ENCODE peak calls at places on chromosomes 16 and 17, in four cellular contexts. One of them, this sample, is unnamed. For H3K27me3, the result is how much of the 10 kb centered on the place peaks cover.

GRCh38 chr17:73319766-73320165 is 8.0 kb upstream of the CDC42EP4 start:
- DNase-seq in transverse colon: no peak
- DNase-seq in endodermal cell: peak
- DNase-seq in ascending aorta: no peak
- DNase-seq in this sample: no peak

GRCh38 chr17:6947745-6948144 is 48.1 kb upstream of the ALOX12 start:
- DNase-seq in transverse colon: no peak
- DNase-seq in endodermal cell: no peak
- DNase-seq in ascending aorta: no peak
- DNase-seq in this sample: no peak

GRCh38 chr17:78092794-78093324 is 35.7 kb downstream of the TMC6 start:
- DNase-seq in transverse colon: no peak
- DNase-seq in ascending aorta: peak
- DNase-seq in endodermal cell: no peak
- DNase-seq in this sample: no peak

GRCh38 chr17:50908860-50909764 is 43.0 kb upstream of the TOB1 start:
- DNase-seq in transverse colon: no peak
- DNase-seq in ascending aorta: no peak
- DNase-seq in endodermal cell: peak
- DNase-seq in this sample: no peak

GRCh38 chr17:50943575-50943933 is 77.4 kb upstream of the TOB1 start:
- DNase-seq in endodermal cell: peak
- DNase-seq in ascending aorta: no peak
- DNase-seq in transverse colon: peak
- DNase-seq in this sample: peak

GRCh38 chr17:77366558-77367245 is 225.9 kb downstream of the SEC14L1 start:
- DNase-seq in transverse colon: peak
- DNase-seq in endodermal cell: peak
- DNase-seq in ascending aorta: no peak
- DNase-seq in this sample: peak

GRCh38 chr17:21034350-21035235 is 8.2 kb downstream of the USP22 start:
- DNase-seq in endodermal cell: no peak
- DNase-seq in ascending aorta: no peak
- DNase-seq in transverse colon: no peak
- DNase-seq in this sample: peak

GRCh38 chr17:17506181-17506741 is 10.1 kb upstream of the RASD1 start:
- DNase-seq in transverse colon: peak
- DNase-seq in endodermal cell: no peak
- DNase-seq in ascending aorta: no peak
- DNase-seq in this sample: no peak

GRCh38 chr16:65888201-65888600 is 478.3 kb upstream of the CDH5 start:
- DNase-seq in endodermal cell: no peak
- DNase-seq in transverse colon: no peak
- DNase-seq in ascending aorta: no peak
- DNase-seq in this sample: no peak

GRCh38 chr17:42485680-42486079 is 27.0 kb downstream of the ATP6V0A1 start:
- DNase-seq in endodermal cell: no peak
- DNase-seq in ascending aorta: no peak
- DNase-seq in transverse colon: no peak
- DNase-seq in this sample: no peak

GRCh38 chr16:285146-286055 is 2.4 kb downstream of the PDIA2 start:
- DNase-seq in endodermal cell: peak
- DNase-seq in transverse colon: no peak
- DNase-seq in ascending aorta: no peak
- DNase-seq in this sample: no peak

GRCh38 chr16:27853101-27853500 is 210.4 kb downstream of the GSG1L start:
- DNase-seq in ascending aorta: no peak
- DNase-seq in transverse colon: no peak
- DNase-seq in endodermal cell: no peak
- DNase-seq in this sample: no peak

GRCh38 chr16:31201511-31202401 is 804 bp downstream of the PYCARD start:
- DNase-seq in endodermal cell: peak
- DNase-seq in ascending aorta: no peak
- DNase-seq in transverse colon: peak
- DNase-seq in this sample: peak

GRCh38 chr17:71237903-71238538 is 882.8 kb upstream of the SOX9 start:
- DNase-seq in endodermal cell: no peak
- DNase-seq in ascending aorta: no peak
- DNase-seq in transverse colon: no peak
- DNase-seq in this sample: no peak

GRCh38 chr17:2708585-2709172 is 2.9 kb downstream of the CLUH start:
- DNase-seq in ascending aorta: no peak
- DNase-seq in transverse colon: no peak
- DNase-seq in endodermal cell: no peak
- DNase-seq in this sample: no peak

GRCh38 chr17:33778505-33779398 is 476.3 kb upstream of the CCL2 start:
- DNase-seq in transverse colon: peak
- DNase-seq in ascending aorta: no peak
- DNase-seq in endodermal cell: peak
- DNase-seq in this sample: no peak

GRCh38 chr16:68284847-68285246 is 20.5 kb downstream of the SLC7A6 start:
- DNase-seq in transverse colon: peak
- DNase-seq in endodermal cell: no peak
- DNase-seq in ascending aorta: no peak
- DNase-seq in this sample: no peak

GRCh38 chr16:50229149-50229726 is 37.1 kb upstream of the ADCY7 start:
- DNase-seq in ascending aorta: no peak
- DNase-seq in endodermal cell: no peak
- DNase-seq in transverse colon: no peak
- DNase-seq in this sample: no peak

GRCh38 chr17:81867123-81867951 is 3.8 kb downstream of the ARHGDIA start:
- DNase-seq in endodermal cell: peak
- DNase-seq in transverse colon: peak
- DNase-seq in ascending aorta: no peak
- DNase-seq in this sample: peak

GRCh38 chr17:77423589-77424451 is 283.1 kb downstream of the SEC14L1 start:
- DNase-seq in endodermal cell: no peak
- DNase-seq in transverse colon: peak
- DNase-seq in ascending aorta: peak
- DNase-seq in this sample: peak

GRCh38 chr16:73000907-73001521 is 46.9 kb downstream of the ZFHX3 start:
- DNase-seq in transverse colon: no peak
- DNase-seq in endodermal cell: no peak
- DNase-seq in ascending aorta: peak
- DNase-seq in this sample: no peak

GRCh38 chr16:81198635-81199034 is 39.9 kb upstream of the BCO1 start:
- DNase-seq in ascending aorta: no peak
- DNase-seq in transverse colon: no peak
- DNase-seq in endodermal cell: no peak
- DNase-seq in this sample: no peak

GRCh38 chr16:50549561-50549915 is 1.3 kb downstream of the NKD1 start:
- DNase-seq in transverse colon: no peak
- DNase-seq in endodermal cell: no peak
- DNase-seq in ascending aorta: no peak
- DNase-seq in this sample: no peak

GRCh38 chr16:28609631-28610594 is at the start of gene SULT1A1:
- DNase-seq in endodermal cell: peak
- DNase-seq in ascending aorta: peak
- DNase-seq in transverse colon: peak
- DNase-seq in this sample: peak

GRCh38 chr17:9811086-9811485 is 10.8 kb downstream of the GSG1L2 start:
- DNase-seq in transverse colon: no peak
- DNase-seq in ascending aorta: no peak
- DNase-seq in endodermal cell: no peak
- DNase-seq in this sample: no peak

GRCh38 chr17:43767053-43767712 is 8.6 kb upstream of the SOST start:
- DNase-seq in ascending aorta: no peak
- DNase-seq in endodermal cell: no peak
- DNase-seq in transverse colon: no peak
- DNase-seq in this sample: no peak

GRCh38 chr17:39027440-39028035 is 60.3 kb upstream of the FBXO47 start:
- DNase-seq in endodermal cell: no peak
- DNase-seq in transverse colon: peak
- DNase-seq in ascending aorta: no peak
- DNase-seq in this sample: peak

GRCh38 chr17:68600881-68601564 is at the start of gene FAM20A:
- DNase-seq in transverse colon: peak
- DNase-seq in ascending aorta: peak
- DNase-seq in endodermal cell: peak
- DNase-seq in this sample: no peak

GRCh38 chr16:58392215-58393137 is at the start of gene GINS3:
- DNase-seq in endodermal cell: peak
- DNase-seq in transverse colon: peak
- DNase-seq in ascending aorta: peak
- DNase-seq in this sample: peak

GRCh38 chr17:65660078-65660477 is 98.6 kb upstream of the AXIN2 start:
- DNase-seq in endodermal cell: no peak
- DNase-seq in transverse colon: no peak
- DNase-seq in ascending aorta: no peak
- DNase-seq in this sample: no peak

GRCh38 chr16:35689764-35690163 is 2230.4 kb downstream of the TP53TG3F start:
- DNase-seq in ascending aorta: peak
- DNase-seq in endodermal cell: no peak
- DNase-seq in transverse colon: no peak
- DNase-seq in this sample: no peak

GRCh38 chr17:31842416-31843381 is 16.3 kb downstream of the COPRS start:
- DNase-seq in transverse colon: peak
- DNase-seq in ascending aorta: peak
- DNase-seq in endodermal cell: peak
- DNase-seq in this sample: peak

GRCh38 chr17:56305017-56305416 is 151.7 kb downstream of the ANKFN1 start:
- DNase-seq in transverse colon: no peak
- DNase-seq in endodermal cell: no peak
- DNase-seq in ascending aorta: no peak
- DNase-seq in this sample: no peak

GRCh38 chr17:35170968-35171771 is 23.0 kb downstream of the SLC35G3 start:
- DNase-seq in transverse colon: no peak
- DNase-seq in ascending aorta: peak
- DNase-seq in endodermal cell: no peak
- DNase-seq in this sample: no peak

GRCh38 chr16:9135797-9136196 is 44.4 kb downstream of the HAPSTR1 start:
- DNase-seq in ascending aorta: peak
- DNase-seq in endodermal cell: peak
- DNase-seq in transverse colon: no peak
- DNase-seq in this sample: no peak

DNA sequence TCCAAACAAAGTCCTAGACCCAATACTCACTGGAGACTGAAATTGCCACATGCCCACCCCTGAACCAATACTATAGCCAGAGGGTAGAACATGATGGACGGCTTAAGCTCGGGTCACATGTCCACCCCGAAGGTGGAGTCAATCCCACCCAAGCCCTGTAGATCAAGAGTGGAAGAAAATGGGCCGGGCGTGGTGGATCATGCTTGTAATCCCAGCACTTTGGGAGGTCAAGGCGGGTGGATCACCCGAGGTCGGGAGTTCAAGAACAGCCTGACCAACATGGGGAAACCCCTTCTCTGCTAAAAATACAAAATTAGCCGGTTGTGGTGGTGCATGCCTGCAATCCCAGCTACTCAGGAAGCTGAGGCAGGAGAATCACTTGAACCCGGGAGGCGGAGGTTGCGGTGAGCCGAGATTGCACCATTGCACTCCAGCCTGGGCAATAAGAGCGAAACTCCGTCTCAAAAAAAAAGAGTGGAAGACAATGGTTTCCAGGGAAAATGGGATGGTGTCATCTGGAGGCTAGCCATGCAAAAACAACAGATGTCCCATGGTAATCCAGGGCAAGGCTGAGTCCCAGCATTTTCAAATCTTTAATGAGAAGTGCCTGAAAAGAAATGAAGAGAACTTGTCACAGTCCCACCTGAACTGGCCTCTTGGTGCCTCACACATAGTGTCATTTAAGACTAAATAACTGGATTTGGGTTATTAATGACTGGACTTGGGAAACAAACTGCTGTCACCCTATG is 30.1 kb downstream of the CD300LF start:
- DNase-seq in ascending aorta: no peak
- DNase-seq in endodermal cell: no peak
- DNase-seq in transverse colon: no peak
- DNase-seq in this sample: no peak
- H3K27me3 ChIP-seq in ascending aorta: under half
- H3K27me3 ChIP-seq in endodermal cell: under half
- H3K27me3 ChIP-seq in transverse colon: under half
- H3K27me3 ChIP-seq in this sample: under half

DNA sequence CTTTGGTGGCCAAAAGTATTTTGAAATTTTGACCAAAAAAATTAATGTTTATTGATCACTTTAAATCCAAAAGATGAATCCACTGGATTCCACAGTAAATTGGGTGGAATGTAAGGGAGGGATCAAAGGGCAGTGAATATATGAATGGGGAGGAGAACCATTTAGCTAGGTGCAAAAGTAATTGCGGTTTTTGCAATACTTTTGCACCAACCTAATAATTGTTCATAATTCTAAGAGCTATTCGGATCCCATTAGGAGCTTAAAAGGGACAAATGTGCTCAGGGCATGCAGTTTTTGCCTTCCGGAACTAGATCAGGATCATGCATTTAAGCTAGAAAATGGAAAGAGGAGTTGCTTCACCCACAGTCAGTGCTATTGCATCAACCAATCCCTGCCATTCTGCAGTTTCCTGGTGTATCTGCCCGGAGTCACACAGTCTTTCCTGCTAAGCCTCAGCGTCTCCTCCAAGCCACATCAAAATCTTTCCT is at the start of gene LPO:
- DNase-seq in endodermal cell: peak
- DNase-seq in ascending aorta: no peak
- DNase-seq in transverse colon: no peak
- DNase-seq in this sample: no peak
- H3K27me3 ChIP-seq in endodermal cell: half or more
- H3K27me3 ChIP-seq in ascending aorta: under half
- H3K27me3 ChIP-seq in transverse colon: half or more
- H3K27me3 ChIP-seq in this sample: under half

GRCh38 chr17:79135011-79135410 is 60.4 kb downstream of the ENGASE start:
- DNase-seq in ascending aorta: no peak
- DNase-seq in endodermal cell: no peak
- DNase-seq in transverse colon: no peak
- DNase-seq in this sample: no peak

GRCh38 chr17:79137015-79137770 is 62.6 kb downstream of the ENGASE start:
- DNase-seq in endodermal cell: no peak
- DNase-seq in ascending aorta: no peak
- DNase-seq in transverse colon: no peak
- DNase-seq in this sample: no peak

GRCh38 chr17:79137791-79138190 is 63.2 kb downstream of the ENGASE start:
- DNase-seq in ascending aorta: no peak
- DNase-seq in transverse colon: no peak
- DNase-seq in endodermal cell: no peak
- DNase-seq in this sample: no peak

GRCh38 chr17:79135628-79136405 is 61.2 kb downstream of the ENGASE start:
- DNase-seq in endodermal cell: no peak
- DNase-seq in ascending aorta: no peak
- DNase-seq in transverse colon: no peak
- DNase-seq in this sample: no peak

DNA sequence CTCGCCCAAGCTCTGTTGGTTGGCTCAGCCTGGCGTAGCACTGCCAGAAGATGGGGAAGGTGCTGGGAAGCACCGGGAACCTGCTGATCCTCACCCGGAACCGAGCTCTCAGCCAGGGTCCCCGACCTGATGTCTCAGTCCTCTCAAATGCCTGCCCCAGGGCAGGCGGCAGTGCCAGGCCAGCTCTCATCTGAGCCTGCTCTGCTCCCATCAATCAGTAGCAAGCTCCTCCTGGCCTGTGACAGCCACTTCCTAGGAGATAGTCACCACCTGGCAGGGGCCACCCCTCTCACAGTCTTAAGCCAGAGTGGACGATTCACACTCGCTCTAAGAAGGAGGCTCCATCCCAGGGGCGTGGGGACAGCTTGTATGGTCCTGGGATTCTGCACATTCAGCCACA is 62.0 kb downstream of the ENGASE start:
- DNase-seq in endodermal cell: no peak
- DNase-seq in ascending aorta: no peak
- DNase-seq in transverse colon: no peak
- DNase-seq in this sample: no peak
- H3K27me3 ChIP-seq in endodermal cell: under half
- H3K27me3 ChIP-seq in ascending aorta: under half
- H3K27me3 ChIP-seq in transverse colon: under half
- H3K27me3 ChIP-seq in this sample: under half

GRCh38 chr16:24189941-24190340 is 66.2 kb upstream of the CACNG3 start:
- DNase-seq in transverse colon: no peak
- DNase-seq in ascending aorta: no peak
- DNase-seq in endodermal cell: no peak
- DNase-seq in this sample: no peak
- H3K27me3 ChIP-seq in transverse colon: under half
- H3K27me3 ChIP-seq in ascending aorta: under half
- H3K27me3 ChIP-seq in endodermal cell: under half
- H3K27me3 ChIP-seq in this sample: under half